ENCODE peak calls at places on chromosomes 5 and 9, in five cellular contexts. P is PC-3; L is GM12878; I is foreskin keratinocyte; T is activated CD8-positive, alpha-beta memory T cell treated with anti-CD3 and anti-CD28 coated beads, Interleukin-2, amount 10 ng/mL, durations not matched to agents 7 days and 5 days. R is an unnamed sample.

GRCh38 chr9:75788006-75788634 is 102.4 kb upstream of the PCSK5 start:
- ATAC-seq in L (no peak), T (no peak), I (no peak), P (no peak), R (no peak)

GRCh38 chr5:25439025-25439424 is 794.2 kb upstream of the CDH10 start:
- ATAC-seq in L (no peak), T (no peak), P (no peak), I (no peak), R (no peak)

GRCh38 chr5:3598725-3599282 is 3.2 kb downstream of the IRX1 start:
- ATAC-seq in P (no peak), T (no peak), I (no peak), L (no peak), R (no peak)

GRCh38 chr9:106019017-106019692 is 324.8 kb downstream of the TMEM38B start:
- ATAC-seq in T (no peak), I (no peak), L (no peak), P (no peak), R (no peak)

GRCh38 chr5:90338712-90339372 is 70.7 kb downstream of the CETN3 start:
- ATAC-seq in T (no peak), L (peak), I (no peak), P (no peak), R (no peak)

GRCh38 chr5:174082286-174082685 is 36.8 kb downstream of the NSG2 start:
- ATAC-seq in T (no peak), L (no peak), P (peak), I (no peak), R (no peak)

GRCh38 chr5:63958654-63959053 is 3.6 kb downstream of the HTR1A start:
- ATAC-seq in P (no peak), I (no peak), L (no peak), T (no peak), R (no peak)

GRCh38 chr9:134983094-134983493 is 65.4 kb upstream of the FCN1 start:
- ATAC-seq in L (peak), I (no peak), P (no peak), T (no peak), R (no peak)

GRCh38 chr5:63687854-63688253 is 274.4 kb downstream of the HTR1A start:
- ATAC-seq in T (no peak), I (no peak), P (no peak), L (no peak), R (no peak)

GRCh38 chr5:63131618-63132285 is 553.1 kb downstream of the LRRC70 start:
- ATAC-seq in P (peak), L (no peak), I (peak), T (no peak), R (no peak)

GRCh38 chr5:453725-454481 is 10.9 kb downstream of the EXOC3 start:
- ATAC-seq in L (no peak), T (peak), P (no peak), I (peak), R (no peak)

GRCh38 chr9:129197978-129198736 is 20.1 kb upstream of the IER5L start:
- ATAC-seq in P (no peak), L (no peak), I (peak), T (no peak), R (no peak)

GRCh38 chr5:55154893-55155292 is 5.1 kb upstream of the GPX8 start:
- ATAC-seq in L (no peak), I (no peak), P (peak), T (no peak), R (no peak)

GRCh38 chr9:110623462-110624025 is 44.0 kb upstream of the SVEP1 start:
- ATAC-seq in P (peak), I (peak), T (no peak), L (peak), R (no peak)